ENCODE peak calls at places on chromosomes 6 and 20, in five cellular contexts. Q, T, X, C and J are unnamed samples.
A peak's percentile ranks its signal among the peaks of the same experiment; 100 is the strongest.

GRCh38 chr6:37283786-37284185 is 25.8 kb upstream of the TMEM217 start:
- DNase-seq in X (no peak), T (no peak), Q (no peak), C (peak; percentile 67), J (no peak)

GRCh38 chr20:58906111-58906510 is 53.6 kb downstream of the GNAS start:
- DNase-seq in C (no peak), T (no peak), X (no peak), Q (no peak), J (no peak)

GRCh38 chr6:106114492-106114891 is 28.4 kb downstream of the PRDM1 start:
- DNase-seq in Q (no peak), T (no peak), X (peak; percentile 75), C (no peak), J (no peak)

GRCh38 chr6:161168281-161168891 is 105.5 kb downstream of the AGPAT4 start:
- DNase-seq in X (no peak), Q (peak; percentile 99), C (no peak), T (peak; percentile 39), J (no peak)

GRCh38 chr20:58854638-58855471 is 2.3 kb downstream of the GNAS start:
- DNase-seq in Q (no peak), X (no peak), T (no peak), C (no peak), J (no peak)

GRCh38 chr6:151847064-151847463 is 39.6 kb downstream of the ESR1 start:
- DNase-seq in X (no peak), C (no peak), T (no peak), Q (peak; percentile 4), J (no peak)

GRCh38 chr20:41047975-41048305 is 19.3 kb downstream of the TOP1 start:
- DNase-seq in X (no peak), C (no peak), Q (no peak), T (no peak), J (no peak)

GRCh38 chr6:137522399-137522798 is 28.2 kb upstream of the OLIG3 start:
- DNase-seq in X (no peak), T (no peak), Q (no peak), C (no peak), J (no peak)

GRCh38 chr20:4866429-4866828 is 134.9 kb downstream of the SLC23A2 start:
- DNase-seq in X (no peak), T (no peak), Q (no peak), C (no peak), J (no peak)

GRCh38 chr20:55538261-55538908 is 466.9 kb downstream of the CBLN4 start:
- DNase-seq in C (no peak), X (no peak), T (no peak), Q (no peak), J (no peak)

GRCh38 chr6:26043389-26044139 is 43.7 kb upstream of the HFE start:
- DNase-seq in T (peak; percentile 90), C (peak; percentile 73), X (peak; percentile 88), Q (peak; percentile 99), J (no peak)

GRCh38 chr20:47455133-47456040 is 46.3 kb upstream of the NCOA3 start:
- DNase-seq in C (no peak), X (no peak), Q (no peak), T (no peak), J (no peak)

GRCh38 chr6:153172815-153173214 is 41.7 kb upstream of the RGS17 start:
- DNase-seq in X (no peak), Q (no peak), T (no peak), C (no peak), J (no peak)

GRCh38 chr6:6003334-6004146 is 3.2 kb downstream of the NRN1 start:
- DNase-seq in T (no peak), Q (no peak), C (no peak), X (no peak), J (no peak)

GRCh38 chr20:56348746-56349145 is 10.0 kb upstream of the FAM210B start:
- DNase-seq in Q (no peak), T (no peak), X (no peak), C (no peak), J (no peak)

GRCh38 chr6:1895721-1896120 is 286.0 kb downstream of the FOXC1 start:
- DNase-seq in T (no peak), Q (peak; percentile 34), C (no peak), X (no peak), J (no peak)

GRCh38 chr6:12152023-12152960 is 137.9 kb upstream of the EDN1 start:
- DNase-seq in T (no peak), X (no peak), C (no peak), Q (no peak), J (no peak)

GRCh38 chr6:46221221-46221793 is 50.5 kb upstream of the ENPP5 start:
- DNase-seq in C (no peak), T (no peak), Q (peak; percentile 16), X (no peak), J (no peak)

GRCh38 chr6:109443425-109443950 is 3.0 kb downstream of the SMPD2 start:
- DNase-seq in Q (no peak), T (peak; percentile 14), X (no peak), C (no peak), J (no peak)

GRCh38 chr6:30837870-30838269 is 46.4 kb upstream of the DDR1 start:
- DNase-seq in C (no peak), X (no peak), Q (no peak), T (no peak), J (no peak)

GRCh38 chr6:97842536-97842935 is 559.5 kb upstream of the MMS22L start:
- DNase-seq in T (no peak), C (no peak), X (no peak), Q (no peak), J (no peak)

GRCh38 chr6:160974304-160974771 is 17.2 kb upstream of the MAP3K4 start:
- DNase-seq in T (peak; percentile 45), C (peak; percentile 61), X (peak; percentile 64), Q (peak; percentile 97), J (no peak)

GRCh38 chr6:91267246-91267645 is 680.4 kb upstream of the MAP3K7 start:
- DNase-seq in T (no peak), Q (no peak), C (no peak), X (no peak), J (no peak)

GRCh38 chr20:61253640-61254511 is 1.8 kb downstream of the CDH4 start:
- DNase-seq in Q (peak; percentile 27), X (no peak), C (no peak), T (no peak), J (no peak)

GRCh38 chr20:61249626-61250025 is 2.4 kb upstream of the CDH4 start:
- DNase-seq in Q (no peak), X (no peak), C (no peak), T (no peak), J (no peak)

GRCh38 chr20:61253264-61253639 is 1.2 kb downstream of the CDH4 start:
- DNase-seq in T (no peak), X (no peak), Q (peak; percentile 45), C (no peak), J (no peak)

GRCh38 chr20:61252601-61253263 is 671 bp downstream of the CDH4 start:
- DNase-seq in C (no peak), X (no peak), Q (peak; percentile 9), T (no peak), J (no peak)

DNA sequence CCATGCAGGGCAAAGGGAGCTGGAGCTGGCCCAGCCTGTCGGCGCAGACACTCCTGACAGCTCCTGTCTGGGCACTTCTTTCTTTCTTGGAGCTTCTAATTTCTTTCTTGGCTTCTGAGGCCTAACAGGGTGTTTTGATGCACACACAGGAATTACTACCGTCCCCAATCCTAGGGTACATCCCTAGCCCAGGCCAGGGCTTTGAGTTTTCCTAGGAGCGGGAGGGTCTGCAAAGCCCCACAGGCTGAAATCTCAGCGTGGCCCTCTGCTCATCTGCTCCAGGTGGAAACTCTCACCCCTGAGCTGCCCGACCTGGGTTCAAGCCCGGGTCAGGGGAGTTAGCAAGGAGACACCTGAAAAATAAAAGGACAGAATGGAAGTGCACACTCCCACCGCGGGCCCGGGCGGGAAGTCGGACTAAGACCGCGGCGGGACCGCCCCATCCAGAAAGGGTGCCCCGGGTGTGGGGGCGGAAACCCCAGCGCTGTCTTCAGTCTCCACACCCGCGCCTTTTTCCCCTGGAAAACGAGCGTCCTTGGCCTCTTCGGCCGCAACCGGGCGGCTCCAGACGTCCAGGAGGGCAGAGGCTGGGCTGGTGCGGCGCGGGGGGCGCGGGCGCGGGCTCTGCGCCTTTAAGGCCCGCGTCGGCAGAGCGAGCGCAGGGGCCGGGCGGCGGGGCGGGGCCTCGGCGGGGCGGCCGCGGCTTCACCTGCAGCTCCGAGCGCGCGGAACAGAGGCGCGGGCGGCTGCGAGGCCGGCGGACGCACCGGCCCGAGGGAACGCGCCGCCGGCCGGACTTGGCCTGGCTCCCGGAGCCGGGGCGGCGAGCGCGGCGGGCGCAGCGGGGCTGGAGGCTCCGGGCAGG is at the start of gene CDH4:
- DNase-seq in C (no peak), Q (no peak), X (no peak), T (no peak), J (no peak)
- TF ChIP-seq POLR2A in C (no peak), Q (no peak), X (no peak), T (no peak), J (no peak)

GRCh38 chr6:150196942-150197745 is 54.3 kb downstream of the PPP1R14C start:
- DNase-seq in Q (no peak), T (no peak), X (no peak), C (no peak), J (no peak)

GRCh38 chr6:150195996-150196417 is 53.2 kb downstream of the PPP1R14C start:
- DNase-seq in C (no peak), Q (no peak), T (no peak), X (peak; percentile 56), J (no peak)

GRCh38 chr6:150194200-150194599 is 51.4 kb downstream of the PPP1R14C start:
- DNase-seq in C (no peak), X (no peak), Q (no peak), T (no peak), J (no peak)

GRCh38 chr6:150189176-150189575 is 46.3 kb downstream of the PPP1R14C start:
- DNase-seq in X (no peak), C (no peak), T (no peak), Q (no peak), J (no peak)

GRCh38 chr6:150191809-150192208 is 49.0 kb downstream of the PPP1R14C start:
- DNase-seq in X (no peak), T (no peak), Q (peak; percentile 16), C (no peak), J (no peak)
- TF ChIP-seq POLR2A in X (no peak), T (no peak), Q (no peak), C (no peak), J (no peak)

GRCh38 chr20:25696384-25697131 is at the start of gene ZNF337:
- DNase-seq in C (peak; percentile 97), T (peak; percentile 91), Q (peak; percentile 91), X (peak; percentile 97), J (peak; percentile 92)
- TF ChIP-seq POLR2A in C (peak; percentile 22), T (no peak), Q (peak; percentile 86), X (peak; percentile 61), J (peak; percentile 79)

DNA sequence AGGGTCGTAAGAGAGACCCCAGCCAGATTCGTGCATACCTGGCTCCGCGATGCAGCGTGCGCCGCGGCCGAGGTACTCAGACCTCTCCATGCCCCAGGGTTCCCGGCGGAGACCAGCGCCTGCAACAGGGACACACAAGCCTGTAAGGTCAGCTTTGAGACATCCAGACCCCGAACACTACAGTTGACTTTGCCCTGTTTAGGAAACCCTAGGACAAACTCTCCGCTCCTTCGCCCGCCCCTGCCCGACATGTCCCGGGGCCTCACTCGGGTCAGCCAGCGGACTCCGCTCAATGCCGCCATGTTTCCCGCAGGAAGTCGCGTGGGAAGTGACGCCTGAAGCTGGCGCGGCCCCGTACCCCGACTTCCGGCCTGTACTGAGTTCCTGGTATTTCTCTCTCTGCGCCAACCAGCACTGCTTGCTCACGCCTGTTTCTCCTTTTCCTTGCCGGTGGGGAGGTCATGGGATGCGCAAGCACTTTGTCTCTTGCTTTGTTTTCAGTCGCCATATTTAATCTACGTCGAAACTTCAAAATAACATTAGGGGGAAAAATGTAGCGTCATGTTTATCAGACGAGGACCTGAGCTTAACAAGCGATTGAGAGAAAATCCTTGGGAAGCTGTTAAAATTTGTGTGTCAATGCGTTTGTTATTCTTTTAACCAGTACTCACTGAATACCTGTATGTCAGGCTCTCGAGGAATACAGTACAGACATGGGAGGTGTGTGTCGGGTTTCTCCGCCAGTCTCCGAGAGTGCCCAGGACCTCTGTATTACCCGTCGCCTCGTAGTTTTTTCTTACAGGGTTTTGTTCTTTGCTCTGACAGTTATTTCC is at the start of gene IDH3B:
- DNase-seq in T (peak; percentile 94), X (peak; percentile 97), C (peak; percentile 94), Q (peak; percentile 94), J (peak; percentile 89)
- TF ChIP-seq POLR2A in T (peak; percentile 52), X (peak; percentile 85), C (no peak), Q (peak; percentile 91), J (peak; percentile 94)